ENCODE peak calls at places on chromosomes 12 and 14, in eight cellular contexts. U, F, G, M, D, C, B and P are unnamed samples. For H3K9me3, the result is how much of the 10 kb centered on the place peaks cover.

GRCh38 chr14:70281938-70282337 is 77.5 kb downstream of the COX16 start:
- DNase-seq in B (no peak), F (no peak), D (no peak), G (no peak), C (no peak), M (no peak), U (no peak), P (no peak)

GRCh38 chr12:46442239-46442638 is 69.7 kb upstream of the SLC38A2 start:
- DNase-seq in U (no peak), B (no peak), C (no peak), M (peak), F (no peak), D (no peak), G (peak), P (no peak)

GRCh38 chr14:95047754-95048153 is 109.6 kb downstream of the DICER1 start:
- DNase-seq in D (no peak), C (no peak), U (no peak), M (no peak), B (peak), G (no peak), F (no peak), P (no peak)

GRCh38 chr12:31729728-31730127 is 907 bp upstream of the AMN1 start:
- DNase-seq in B (no peak), G (no peak), D (no peak), U (no peak), C (no peak), F (no peak), M (no peak), P (no peak)

GRCh38 chr12:132014092-132014914 is 64.6 kb downstream of the EP400 start:
- DNase-seq in G (no peak), D (no peak), F (no peak), B (no peak), M (peak), U (no peak), C (no peak), P (no peak)

GRCh38 chr12:47651368-47652254 is 54.2 kb downstream of the RPAP3 start:
- DNase-seq in B (peak), D (no peak), C (peak), M (peak), U (peak), G (peak), F (peak), P (peak)

GRCh38 chr12:107320929-107321618 is 227.7 kb upstream of the CRY1 start:
- DNase-seq in M (peak), G (peak), D (no peak), F (peak), B (peak), U (peak), C (no peak), P (peak)

GRCh38 chr14:77542349-77543239 is 44.0 kb upstream of the ISM2 start:
- DNase-seq in B (no peak), U (no peak), G (no peak), D (no peak), C (no peak), F (no peak), M (peak), P (no peak)

GRCh38 chr14:72615511-72616121 is 278.3 kb downstream of the DPF3 start:
- DNase-seq in B (no peak), C (no peak), G (peak), D (no peak), M (peak), U (no peak), F (no peak), P (no peak)

GRCh38 chr12:128381537-128381936 is 114.6 kb downstream of the TMEM132C start:
- DNase-seq in M (no peak), G (no peak), F (no peak), U (no peak), C (no peak), D (no peak), B (peak), P (no peak)
- H3K9me3 ChIP-seq in M (under half), G (under half), F (under half), U (under half), C (under half), D (under half), B (under half), P (under half)

GRCh38 chr12:30399859-30400258 is 295.8 kb downstream of the IPO8 start:
- DNase-seq in M (no peak), C (no peak), D (no peak), U (no peak), F (no peak), B (no peak), G (no peak), P (no peak)
- H3K9me3 ChIP-seq in M (under half), C (under half), D (under half), U (under half), F (under half), B (under half), G (under half), P (under half)

DNA sequence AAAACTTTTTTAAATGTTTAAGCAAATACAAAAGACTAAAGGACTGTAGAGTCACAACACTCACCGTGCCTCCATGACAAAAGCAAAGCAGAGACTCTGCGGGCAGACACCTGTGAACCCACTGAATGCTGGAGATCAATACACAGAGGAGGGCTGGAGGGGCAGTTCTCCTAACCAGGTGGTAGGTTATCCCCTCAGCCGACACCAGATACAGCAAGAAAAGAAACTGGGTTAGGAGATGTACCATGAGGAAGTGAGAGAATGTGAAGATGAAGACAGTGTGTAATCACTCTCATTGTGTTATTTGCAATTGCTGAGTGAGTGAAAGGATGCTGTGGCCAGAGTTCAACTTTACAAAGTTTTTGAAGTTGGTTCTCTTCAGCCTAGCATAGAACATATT is 480.3 kb downstream of the BCL11B start:
- DNase-seq in D (no peak), G (no peak), U (no peak), M (no peak), F (no peak), C (no peak), B (no peak), P (no peak)
- H3K9me3 ChIP-seq in D (under half), G (under half), U (under half), M (under half), F (under half), C (under half), B (under half), P (under half)

DNA sequence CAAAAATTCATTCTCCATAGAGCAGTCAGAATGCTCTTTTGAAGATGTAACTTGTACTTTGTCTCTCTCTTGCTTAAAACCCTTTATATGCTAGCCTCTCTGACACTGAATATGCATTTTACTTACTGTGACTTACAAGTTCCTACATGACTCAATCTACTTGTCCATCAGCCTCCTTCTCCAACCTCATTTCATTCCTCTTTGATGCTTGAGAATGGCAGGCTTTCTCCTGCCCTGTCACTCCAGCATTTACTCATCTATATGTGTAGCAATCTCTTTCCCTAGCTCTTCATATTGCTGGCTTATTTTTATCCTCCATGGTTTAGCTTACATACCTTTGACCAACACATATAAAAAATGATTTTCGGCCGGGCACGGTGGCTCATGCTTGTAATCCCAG is 561.9 kb downstream of the CCER1 start:
- DNase-seq in M (peak), F (no peak), U (no peak), G (no peak), B (no peak), D (no peak), C (no peak), P (no peak)
- H3K9me3 ChIP-seq in M (under half), F (under half), U (under half), G (under half), B (under half), D (under half), C (under half), P (under half)

DNA sequence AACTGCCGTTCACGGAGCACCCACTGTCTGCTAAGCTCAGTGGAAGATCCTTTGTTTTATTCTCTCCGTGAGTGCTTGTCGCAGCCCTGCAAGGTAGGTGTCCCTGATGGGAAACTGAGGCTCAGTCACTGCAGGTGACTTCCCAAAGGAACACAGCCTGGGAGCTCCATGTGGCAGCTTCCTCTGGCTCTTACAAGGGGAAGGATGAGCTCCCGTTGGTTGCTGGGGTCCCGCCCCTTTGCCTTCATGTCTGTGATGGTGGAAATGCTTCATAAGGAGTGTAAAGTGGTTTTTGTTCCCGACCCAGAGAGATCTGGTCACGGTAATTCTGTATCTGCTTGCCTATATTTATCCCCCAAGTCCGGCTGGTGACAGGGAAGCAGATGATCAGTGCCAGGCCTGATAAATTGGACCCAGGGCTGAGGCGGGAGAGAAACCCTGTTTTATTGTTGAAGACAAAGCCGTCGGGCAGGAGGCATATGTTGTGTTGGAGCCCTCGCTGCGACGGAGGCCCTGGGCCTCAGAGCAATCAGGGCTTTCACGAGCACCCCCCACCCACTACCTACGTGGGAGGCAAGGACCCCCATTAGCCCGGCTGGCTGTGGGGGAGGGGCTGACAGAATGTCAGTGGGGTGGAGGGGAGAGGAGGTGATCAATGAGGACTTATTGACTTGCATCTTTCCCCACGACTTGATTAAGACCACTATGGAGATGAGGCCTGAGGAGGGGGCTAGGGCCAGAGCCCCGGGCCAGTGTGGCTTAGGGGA is 91.9 kb downstream of the KIF26A start:
- DNase-seq in C (no peak), F (no peak), M (no peak), G (no peak), D (no peak), U (no peak), B (no peak), P (no peak)
- H3K9me3 ChIP-seq in C (under half), F (under half), M (under half), G (under half), D (under half), U (under half), B (under half), P (under half)

GRCh38 chr12:66676241-66676640 is 2.6 kb downstream of the GRIP1 start:
- DNase-seq in G (no peak), M (no peak), D (no peak), U (no peak), B (no peak), C (no peak), F (no peak), P (no peak)
- H3K9me3 ChIP-seq in G (under half), M (under half), D (under half), U (under half), B (under half), C (under half), F (under half), P (under half)

DNA sequence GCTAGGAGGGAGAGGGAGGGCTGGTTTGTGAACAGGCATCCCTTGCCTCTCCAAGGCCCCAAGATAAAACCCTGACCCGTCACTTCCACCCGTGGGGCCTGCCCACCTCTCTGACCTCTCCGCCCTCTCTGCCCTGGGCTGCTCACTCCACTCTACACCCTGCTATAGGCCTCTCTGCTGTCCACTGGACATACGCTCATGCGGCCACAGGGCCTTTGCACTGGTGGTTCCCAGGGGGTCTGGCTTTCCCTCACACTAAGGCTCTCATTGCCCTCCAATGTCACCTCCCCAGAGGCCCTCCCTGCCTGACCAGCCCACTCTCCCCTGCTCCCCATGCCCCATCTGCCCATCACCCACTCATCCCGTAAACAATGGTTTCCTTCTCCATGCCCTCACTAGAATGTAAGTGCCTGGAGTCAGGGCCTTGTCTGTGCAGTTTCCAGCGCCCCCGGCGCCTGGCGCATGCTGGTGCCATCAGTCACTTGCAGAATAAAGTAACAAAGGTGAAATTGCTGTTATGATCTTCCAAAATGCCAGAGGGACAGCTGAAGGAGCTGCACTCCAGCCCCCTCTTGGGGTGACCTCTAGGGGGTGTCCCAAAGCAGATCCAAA is 73.6 kb downstream of the RFLNA start:
- DNase-seq in C (peak), F (no peak), U (no peak), B (no peak), M (no peak), G (no peak), D (no peak), P (no peak)
- H3K9me3 ChIP-seq in C (under half), F (under half), U (under half), B (under half), M (under half), G (under half), D (under half), P (under half)

GRCh38 chr12:93870020-93870795 is 193.0 kb downstream of the CRADD start:
- DNase-seq in U (no peak), F (no peak), D (no peak), M (no peak), B (no peak), G (no peak), C (no peak), P (no peak)
- H3K9me3 ChIP-seq in U (under half), F (under half), D (half or more), M (under half), B (under half), G (under half), C (under half), P (under half)

GRCh38 chr14:100857923-100858837 is 32.3 kb downstream of the MEG3 start:
- DNase-seq in B (no peak), U (no peak), F (no peak), G (no peak), C (no peak), M (no peak), D (no peak), P (no peak)
- H3K9me3 ChIP-seq in B (under half), U (under half), F (under half), G (under half), C (under half), M (under half), D (under half), P (under half)

DNA sequence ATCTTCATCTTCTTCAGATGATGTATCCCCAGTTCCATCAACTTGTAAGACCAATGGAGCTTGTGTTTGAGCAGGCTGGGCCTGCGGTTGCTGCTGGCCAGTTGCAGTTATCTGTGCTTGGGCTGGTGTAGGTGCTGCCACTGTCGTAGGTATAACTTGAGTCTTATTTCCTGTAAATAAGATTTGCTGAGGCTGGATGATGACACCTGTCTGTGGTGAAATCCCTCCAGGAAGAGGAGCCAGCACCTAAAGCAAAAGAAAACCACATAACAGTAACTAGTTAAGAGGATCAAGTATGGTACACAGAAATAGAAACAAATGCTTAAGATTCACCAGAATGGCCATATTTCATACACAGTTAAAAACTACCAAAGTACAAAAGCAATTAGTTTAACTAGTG is 28.2 kb downstream of the GTF2A1 start:
- DNase-seq in B (no peak), G (no peak), M (no peak), U (peak), F (no peak), C (no peak), D (no peak), P (no peak)
- H3K9me3 ChIP-seq in B (under half), G (under half), M (under half), U (under half), F (under half), C (under half), D (under half), P (under half)